ENCODE peak calls at places on chromosomes 7 and 10, in four cellular contexts. Z is foreskin fibroblast, O is NB4, G is pancreas. V is an unnamed sample.
A peak's percentile ranks its signal among the peaks of the same experiment; 100 is the strongest.

GRCh38 chr7:2810682-2811471 is 33.2 kb downstream of the GNA12 start:
- DNase-seq in Z (no peak), O (no peak), G (no peak), V (no peak)

GRCh38 chr7:7934127-7934526 is 34.5 kb upstream of the GLCCI1 start:
- DNase-seq in Z (no peak), O (no peak), G (no peak), V (no peak)

GRCh38 chr7:157952841-157953645 is 616.2 kb downstream of the DNAJB6 start:
- DNase-seq in Z (no peak), O (no peak), G (no peak), V (no peak)

GRCh38 chr10:91251430-91252056 is 31.1 kb downstream of the PCGF5 start:
- DNase-seq in Z (peak; percentile 40), O (peak; percentile 65), G (peak; percentile 13), V (peak; percentile 22)

GRCh38 chr10:19749185-19749729 is 67.0 kb upstream of the PLXDC2 start:
- DNase-seq in Z (peak; percentile 19), O (no peak), G (no peak), V (no peak)

GRCh38 chr7:91527460-91527859 is 263.2 kb downstream of the FZD1 start:
- DNase-seq in Z (no peak), O (no peak), G (no peak), V (no peak)

GRCh38 chr10:14604181-14605142 is 170.2 kb downstream of the FAM107B start:
- DNase-seq in Z (peak; percentile 72), O (peak; percentile 72), G (peak; percentile 78), V (peak; percentile 87)

GRCh38 chr7:29352041-29352440 is 157.5 kb downstream of the CHN2 start:
- DNase-seq in Z (no peak), O (peak; percentile 48), G (no peak), V (no peak)

GRCh38 chr10:88707429-88708110 is 1.5 kb downstream of the LIPK start:
- DNase-seq in Z (peak; percentile 65), O (peak; percentile 16), G (no peak), V (no peak)

GRCh38 chr10:94006591-94007550 is 13.1 kb downstream of the PLCE1 start:
- DNase-seq in Z (no peak), O (no peak), G (peak; percentile 36), V (no peak)

GRCh38 chr7:5452937-5453540 is 29.4 kb upstream of the TNRC18 start:
- DNase-seq in Z (peak; percentile 74), O (peak; percentile 92), G (no peak), V (no peak)

GRCh38 chr10:107442035-107442505 is 277.6 kb upstream of the SORCS1 start:
- DNase-seq in Z (peak; percentile 72), O (no peak), G (no peak), V (peak; percentile 20)

GRCh38 chr10:132272061-132272766 is 35.5 kb downstream of the STK32C start:
- DNase-seq in Z (peak; percentile 34), O (no peak), G (no peak), V (no peak)

GRCh38 chr10:59176241-59177030 is at the start of gene PHYHIPL:
- DNase-seq in Z (no peak), O (no peak), G (peak; percentile 65), V (peak; percentile 24)

GRCh38 chr7:37201003-37201875 is 247.4 kb downstream of the ELMO1 start:
- DNase-seq in Z (peak; percentile 57), O (peak; percentile 83), G (peak; percentile 68), V (peak; percentile 49)

GRCh38 chr10:73495226-73495883 is 469 bp downstream of the PPP3CB start:
- DNase-seq in Z (peak; percentile 87), O (peak; percentile 98), G (peak; percentile 91), V (peak; percentile 93)

GRCh38 chr7:102433319-102434038 is at the start of gene ORAI2:
- DNase-seq in Z (peak; percentile 68), O (peak; percentile 86), G (peak; percentile 75), V (peak; percentile 93)

GRCh38 chr10:72736176-72736795 is 44.3 kb downstream of the MCU start:
- DNase-seq in Z (peak; percentile 11), O (peak; percentile 15), G (no peak), V (no peak)

GRCh38 chr10:34171957-34172527 is 643.1 kb downstream of the PARD3 start:
- DNase-seq in Z (peak; percentile 70), O (no peak), G (no peak), V (no peak)

GRCh38 chr10:85927952-85928677 is 438.5 kb downstream of the GRID1 start:
- DNase-seq in Z (no peak), O (no peak), G (no peak), V (no peak)

GRCh38 chr10:85222300-85222699 is 893.9 kb downstream of the CCSER2 start:
- DNase-seq in Z (no peak), O (no peak), G (no peak), V (no peak)

GRCh38 chr10:17910144-17910789 is 41.5 kb upstream of the SLC39A12 start:
- DNase-seq in Z (peak; percentile 39), O (peak; percentile 44), G (peak; percentile 10), V (peak; percentile 43)

GRCh38 chr7:159086301-159086925 is 58.3 kb downstream of the VIPR2 start:
- DNase-seq in Z (no peak), O (no peak), G (no peak), V (no peak)

GRCh38 chr7:158662610-158663427 is 41.8 kb downstream of the NCAPG2 start:
- DNase-seq in Z (no peak), O (no peak), G (no peak), V (no peak)

GRCh38 chr7:5661941-5662340 is 119.5 kb downstream of the RNF216 start:
- DNase-seq in Z (no peak), O (no peak), G (no peak), V (peak; percentile 45)

GRCh38 chr10:114551310-114551972 is 106.6 kb downstream of the ABLIM1 start:
- DNase-seq in Z (no peak), O (no peak), G (peak; percentile 50), V (no peak)

GRCh38 chr10:89574348-89574747 is 39.0 kb upstream of the SLC16A12 start:
- DNase-seq in Z (no peak), O (peak; percentile 8), G (no peak), V (no peak)

GRCh38 chr7:35691827-35692307 is 3.1 kb downstream of the HERPUD2 start:
- DNase-seq in Z (no peak), O (peak; percentile 70), G (no peak), V (peak; percentile 48)

GRCh38 chr7:158263964-158264748 is 323.5 kb downstream of the PTPRN2 start:
- DNase-seq in Z (no peak), O (no peak), G (no peak), V (no peak)

GRCh38 chr10:92848441-92849233 is at the start of gene EXOC6:
- DNase-seq in Z (peak; percentile 71), O (peak; percentile 92), G (peak; percentile 81), V (peak; percentile 92)
- TF ChIP-seq CTCF in Z (no peak), O (no peak), G (no peak), V (peak; percentile 24)

GRCh38 chr7:39410582-39410981 is 155.6 kb upstream of the YAE1 start:
- DNase-seq in Z (no peak), O (no peak), G (no peak), V (no peak)

GRCh38 chr7:39415091-39415820 is 150.9 kb upstream of the YAE1 start:
- DNase-seq in Z (no peak), O (no peak), G (no peak), V (no peak)

GRCh38 chr7:39414669-39415035 is 151.6 kb upstream of the YAE1 start:
- DNase-seq in Z (no peak), O (no peak), G (no peak), V (no peak)

GRCh38 chr7:39416866-39417265 is 149.3 kb upstream of the YAE1 start:
- DNase-seq in Z (no peak), O (no peak), G (no peak), V (no peak)

DNA sequence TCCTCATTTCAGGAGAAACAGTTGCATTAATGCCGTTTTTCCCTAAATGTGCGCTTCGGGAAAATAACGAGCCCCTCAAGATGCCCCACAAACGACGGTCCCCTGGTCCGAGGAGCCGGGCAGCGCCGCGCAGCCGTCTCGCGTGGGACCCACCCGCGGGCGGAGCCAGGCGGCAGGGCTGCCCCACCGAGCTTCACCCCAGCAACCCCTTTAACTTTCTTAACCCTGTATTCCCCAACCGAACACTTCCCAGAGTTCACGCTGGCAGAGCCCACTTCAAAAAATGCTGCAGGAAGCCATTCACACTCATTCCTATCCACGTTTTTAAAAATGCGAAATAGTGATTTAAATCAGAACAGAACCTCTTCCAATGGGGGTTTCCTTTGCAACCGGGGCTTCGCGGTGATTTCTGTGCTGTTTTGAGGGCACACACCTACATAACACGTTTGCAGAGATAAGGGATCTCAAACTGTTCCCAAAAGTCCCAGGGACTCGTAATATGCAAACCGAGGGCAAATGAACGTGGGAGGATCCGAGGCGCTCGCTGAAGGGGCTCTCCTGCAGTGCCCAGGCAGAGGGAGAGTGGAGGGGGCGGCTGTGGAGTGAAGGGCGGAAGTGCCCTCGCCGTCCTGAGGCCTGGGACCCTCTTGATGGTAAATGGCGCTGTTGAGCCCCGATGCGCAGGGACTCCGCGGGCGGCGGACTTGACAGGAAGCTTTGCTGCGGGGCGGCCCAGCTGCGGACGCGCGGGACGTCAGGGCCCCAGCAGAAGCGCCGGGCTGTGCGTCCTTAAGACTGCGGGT is 152.1 kb upstream of the YAE1 start:
- DNase-seq in Z (peak; percentile 18), O (peak; percentile 77), G (peak; percentile 4), V (peak; percentile 63)
- TF ChIP-seq CTCF in Z (no peak), O (no peak), G (no peak), V (peak; percentile 11)

GRCh38 chr10:100888957-100889356 is 23.8 kb upstream of the SLF2 start:
- DNase-seq in Z (no peak), O (peak; percentile 56), G (no peak), V (no peak)
- TF ChIP-seq CTCF in Z (no peak), O (peak; percentile 33), G (peak; percentile 10), V (peak; percentile 32)

DNA sequence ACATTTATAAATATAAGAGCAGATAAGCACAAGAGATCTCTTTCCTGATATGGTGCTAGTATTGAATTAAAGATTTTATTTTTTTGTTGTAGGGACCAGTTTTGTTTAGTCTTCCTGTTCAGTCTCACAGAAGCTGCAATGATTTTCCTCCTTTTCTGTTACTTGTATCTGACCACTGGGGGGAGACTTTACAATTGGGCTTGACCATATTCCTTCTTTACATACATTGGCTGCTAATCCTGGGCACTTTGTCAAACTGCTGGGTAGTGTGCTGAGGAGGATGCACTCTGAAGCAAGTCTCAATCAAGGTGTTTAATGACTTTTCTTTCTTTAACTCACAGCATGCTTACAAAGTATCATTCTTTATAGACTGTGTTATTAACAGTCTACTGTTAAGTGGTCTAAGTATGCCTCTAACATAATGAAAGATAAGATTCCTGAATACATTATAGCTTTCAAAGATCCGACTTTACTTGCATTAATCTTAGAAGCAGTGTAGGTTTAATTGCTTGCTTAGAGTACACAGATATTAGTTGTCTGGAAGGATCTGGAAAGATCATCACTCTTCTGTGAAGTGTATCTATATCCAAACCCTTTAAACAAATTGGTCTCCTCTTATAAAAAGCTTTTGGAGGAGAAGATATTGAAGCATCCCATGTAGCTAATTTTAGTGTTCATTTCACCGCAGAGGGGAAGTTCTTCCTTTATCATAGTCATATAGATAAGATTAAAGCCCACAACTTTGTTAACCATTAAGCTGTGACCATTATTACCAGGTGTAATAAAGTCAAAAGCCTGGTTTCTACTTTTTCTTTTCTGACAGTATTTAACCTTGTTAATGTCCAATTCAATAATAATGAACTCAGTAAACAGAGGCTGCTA is 3.2 kb downstream of the PALS2 start:
- DNase-seq in Z (peak; percentile 59), O (peak; percentile 82), G (peak; percentile 24), V (peak; percentile 45)
- TF ChIP-seq CTCF in Z (peak; percentile 64), O (peak; percentile 84), G (peak; percentile 50), V (peak; percentile 63)

GRCh38 chr10:125002044-125002422 is 60.1 kb downstream of the ZRANB1 start:
- DNase-seq in Z (no peak), O (no peak), G (peak; percentile 1), V (peak; percentile 18)

GRCh38 chr10:124999433-125000365 is 57.8 kb downstream of the ZRANB1 start:
- DNase-seq in Z (peak; percentile 57), O (no peak), G (no peak), V (peak; percentile 17)

GRCh38 chr10:124998624-124999291 is 56.8 kb downstream of the ZRANB1 start:
- DNase-seq in Z (no peak), O (no peak), G (no peak), V (peak; percentile 28)

GRCh38 chr10:125001313-125002043 is 59.6 kb downstream of the ZRANB1 start:
- DNase-seq in Z (no peak), O (no peak), G (no peak), V (peak; percentile 6)

GRCh38 chr10:125000366-125001312 is 58.7 kb downstream of the ZRANB1 start:
- DNase-seq in Z (no peak), O (no peak), G (peak; percentile 65), V (peak; percentile 43)
- TF ChIP-seq CTCF in Z (peak; percentile 9), O (no peak), G (no peak), V (no peak)

V was measured in GM13977.